ENCODE peak calls at places on chromosomes 12 and 14, in eight cellular contexts. J is Karpas-422, B is neural progenitor cell, O is fibroblast of lung, V is GM23248, R is GM23338, H is HCT116, T is K562. I is an unnamed sample.

GRCh38 chr12:30796508-30796780 is 41.7 kb upstream of the CAPRIN2 start:
- DNase-seq in O (peak; percentile 71), V (peak; percentile 78), R (peak; percentile 78), J (no peak), B (peak; percentile 79), T (peak; percentile 26), H (no peak), I (no peak)

GRCh38 chr14:53751650-53752049 is 205.0 kb downstream of the BMP4 start:
- DNase-seq in R (no peak), T (no peak), H (no peak), V (no peak), O (no peak), J (no peak), B (no peak), I (no peak)

GRCh38 chr14:67943947-67944346 is 124.4 kb downstream of the RAD51B start:
- DNase-seq in H (peak; percentile 71), B (peak; percentile 92), J (peak; percentile 92), V (peak; percentile 88), T (peak; percentile 15), R (peak; percentile 95), O (peak; percentile 92), I (peak; percentile 68)

GRCh38 chr14:71931492-71932228 is 569 bp upstream of the RGS6 start:
- DNase-seq in O (no peak), R (no peak), H (no peak), J (no peak), T (no peak), V (peak; percentile 20), B (peak; percentile 68), I (no peak)

GRCh38 chr12:128966411-128966810 is 113.1 kb downstream of the GLT1D1 start:
- DNase-seq in J (no peak), B (no peak), R (no peak), H (no peak), O (no peak), T (no peak), V (no peak), I (no peak)

GRCh38 chr12:108787539-108787938 is 56.2 kb upstream of the CORO1C start:
- DNase-seq in O (no peak), V (no peak), T (no peak), B (no peak), J (no peak), H (no peak), R (no peak), I (no peak)

GRCh38 chr14:57293851-57294837 is 25.4 kb downstream of the AP5M1 start:
- DNase-seq in V (peak; percentile 55), O (peak; percentile 54), B (peak; percentile 22), J (peak; percentile 76), H (no peak), R (peak; percentile 38), T (no peak), I (no peak)

GRCh38 chr14:49957089-49957852 is 64.4 kb downstream of the ARF6 start:
- DNase-seq in J (no peak), H (no peak), O (no peak), V (no peak), R (no peak), B (no peak), T (no peak), I (no peak)

GRCh38 chr12:12977231-12977630 is 22.8 kb downstream of the HEBP1 start:
- DNase-seq in J (no peak), R (no peak), V (no peak), O (no peak), H (no peak), T (no peak), B (no peak), I (no peak)

GRCh38 chr14:59311723-59312122 is 123.3 kb downstream of the DAAM1 start:
- DNase-seq in H (no peak), B (no peak), R (no peak), J (no peak), T (no peak), V (no peak), O (no peak), I (no peak)

GRCh38 chr14:79528843-79529405 is 682.4 kb downstream of the DIO2 start:
- DNase-seq in T (no peak), R (no peak), H (no peak), V (no peak), O (no peak), J (no peak), B (no peak), I (no peak)

GRCh38 chr14:105885561-105886320 is 359.4 kb downstream of the TMEM121 start:
- DNase-seq in J (no peak), H (no peak), T (no peak), O (no peak), R (no peak), B (no peak), V (no peak), I (no peak)

GRCh38 chr12:22529281-22530060 is 14.9 kb downstream of the C2CD5 start:
- DNase-seq in T (peak; percentile 24), V (peak; percentile 59), R (peak; percentile 66), J (peak; percentile 68), B (peak; percentile 33), H (no peak), O (peak; percentile 21), I (no peak)

GRCh38 chr12:59651230-59651920 is 55.5 kb downstream of the SLC16A7 start:
- DNase-seq in V (peak; percentile 47), H (no peak), B (no peak), J (no peak), T (no peak), O (peak; percentile 21), R (no peak), I (no peak)

GRCh38 chr14:100132161-100132902 is 27.1 kb downstream of the DEGS2 start:
- DNase-seq in B (no peak), T (peak; percentile 35), O (no peak), R (no peak), H (no peak), V (peak; percentile 97), J (no peak), I (no peak)

DNA sequence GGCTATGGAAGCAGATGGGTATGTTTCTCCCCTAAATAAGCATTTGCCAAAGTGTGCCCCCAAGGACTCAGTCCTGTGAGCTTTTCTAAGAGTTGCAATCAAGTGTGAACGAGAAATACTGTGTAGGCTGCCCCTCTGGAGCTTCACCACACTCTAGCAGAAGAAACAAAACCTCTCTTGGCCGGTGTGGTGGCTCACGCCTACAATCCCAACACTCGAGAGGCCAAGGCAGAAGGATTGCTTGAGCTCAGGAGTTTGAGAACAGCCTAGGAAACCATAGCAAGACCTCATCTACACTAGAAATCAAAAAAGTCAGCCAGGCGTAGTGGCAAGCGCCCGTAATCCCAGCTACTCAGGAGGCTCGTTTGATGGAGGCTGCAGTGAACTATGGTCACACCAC is 9.8 kb downstream of the VPS37B start:
- DNase-seq in B (no peak), R (no peak), T (no peak), H (no peak), O (no peak), V (no peak), J (no peak), I (no peak)
- H3K4me3 ChIP-seq in B (no peak overlapping the region), R (no peak overlapping the region), T (no peak overlapping the region), H (no peak overlapping the region), O (no peak overlapping the region), V (no peak overlapping the region), J (no peak overlapping the region), I (no peak overlapping the region)

DNA sequence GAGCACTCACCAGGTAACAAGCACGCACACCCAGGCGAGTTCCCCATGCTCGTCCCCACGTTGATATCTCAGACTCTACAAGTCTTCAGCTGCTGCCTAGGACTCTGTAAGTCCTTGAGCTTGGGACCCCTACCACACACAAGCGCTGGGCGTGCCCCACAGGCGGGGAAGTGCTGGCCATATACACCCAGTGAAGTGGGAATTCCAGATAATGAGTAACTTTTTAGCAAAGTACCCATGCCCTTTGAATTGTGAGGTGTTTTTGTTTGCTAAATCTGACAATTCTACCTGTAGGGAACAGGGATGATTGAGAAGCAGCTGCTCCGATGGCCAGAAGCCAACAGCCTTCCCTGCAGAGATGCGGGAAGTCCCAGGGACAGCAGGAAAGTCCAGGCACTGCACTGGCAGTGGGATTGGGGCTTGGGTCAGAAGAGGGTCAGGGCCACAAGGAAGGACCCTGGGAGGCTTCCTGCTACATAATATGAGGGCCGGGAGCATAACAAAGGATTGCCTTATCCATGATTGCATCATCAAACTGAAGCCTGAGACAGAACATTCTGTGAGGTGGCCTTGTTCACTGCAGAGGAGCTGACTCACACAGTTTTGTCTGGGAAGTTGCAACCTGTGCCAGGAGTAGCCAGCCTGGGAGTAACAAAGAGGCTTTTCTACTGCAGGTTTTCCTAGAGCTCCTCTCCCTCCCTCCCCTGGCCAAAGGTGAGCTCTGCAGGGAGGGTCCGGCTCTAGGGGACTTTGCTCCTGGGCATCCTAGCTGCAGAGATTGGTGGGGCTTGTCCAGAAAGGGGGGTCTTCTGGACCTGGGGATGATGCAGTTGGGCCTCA is 13.2 kb upstream of the SERPINA3 start:
- DNase-seq in J (no peak), O (peak; percentile 98), V (peak; percentile 98), T (no peak), H (peak; percentile 96), R (peak; percentile 24), B (peak; percentile 21), I (no peak)
- H2AFZ ChIP-seq in J (no peak overlapping the region), O (no peak overlapping the region), V (no peak overlapping the region), T (no peak overlapping the region), H (peak overlapping the region; percentile 37), R (peak overlapping the region; percentile 84), B (no peak overlapping the region), I (no peak overlapping the region)

GRCh38 chr12:6042447-6042846 is 82.0 kb downstream of the VWF start:
- DNase-seq in B (no peak), T (no peak), R (no peak), J (no peak), O (no peak), V (peak; percentile 29), H (no peak), I (no peak)
- H3K36me3 ChIP-seq in B (no peaks in the 10 kb centered on the region), T (no peaks in the 10 kb centered on the region), R (no peaks in the 10 kb centered on the region), J (no peaks in the 10 kb centered on the region), O (no peaks in the 10 kb centered on the region), V (no peaks in the 10 kb centered on the region), H (no peaks in the 10 kb centered on the region), I (no peaks in the 10 kb centered on the region)

GRCh38 chr12:56299308-56299852 is 750 bp downstream of the CS start:
- DNase-seq in T (peak; percentile 37), V (no peak), H (no peak), R (no peak), J (peak; percentile 77), B (no peak), O (no peak), I (no peak)

GRCh38 chr12:56297400-56297799 is 2.7 kb downstream of the CS start:
- DNase-seq in R (no peak), V (no peak), H (no peak), T (no peak), J (no peak), B (no peak), O (no peak), I (no peak)

GRCh38 chr12:56300644-56301464 is 724 bp upstream of the CS start:
- DNase-seq in J (peak; percentile 50), T (peak; percentile 44), R (peak; percentile 4), B (peak; percentile 4), O (no peak), H (no peak), V (no peak), I (no peak)

GRCh38 chr12:56299853-56300643 is at the start of gene CS:
- DNase-seq in J (peak; percentile 99), V (peak; percentile 100), T (peak; percentile 96), R (peak; percentile 100), H (peak; percentile 96), O (peak; percentile 97), B (peak; percentile 100), I (peak; percentile 99)

DNA sequence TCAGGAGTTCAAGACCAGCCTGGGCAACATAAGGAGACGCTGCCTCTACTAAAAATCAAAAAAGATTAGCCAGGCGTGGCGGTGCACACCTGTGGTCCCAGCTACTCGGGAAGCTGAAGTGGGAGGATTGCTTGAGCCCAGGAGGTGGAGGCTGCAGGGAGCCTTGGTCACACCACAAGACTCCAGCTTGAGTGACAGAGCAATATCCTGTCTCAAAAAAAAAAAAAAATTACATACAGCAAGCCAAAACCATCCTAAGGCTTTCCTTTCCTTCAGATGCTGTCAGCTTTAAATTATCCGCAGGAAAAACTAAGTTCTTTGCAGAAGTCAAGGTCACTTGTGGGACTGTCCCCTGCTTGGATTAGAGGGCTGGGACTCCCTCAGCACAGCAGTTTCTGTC is 1.3 kb downstream of the CS start:
- DNase-seq in H (no peak), V (no peak), B (no peak), J (no peak), O (no peak), T (no peak), R (no peak), I (peak; percentile 20)
- H3K4me3 ChIP-seq in H (peak overlapping the region; percentile 99), V (peak overlapping the region; percentile 85), B (peak overlapping the region; percentile 95), J (peak overlapping the region; percentile 75), O (peak overlapping the region; percentile 66), T (peak overlapping the region; percentile 64), R (peak overlapping the region; percentile 99), I (peak overlapping the region; percentile 91)